ENCODE peak calls at places on chromosomes 5 and 9, in six cellular contexts. N is A172; G is NCI-H1417 treated with DMSO at 0.1 percent for 48 hours; B is thyroid gland; K is stimulated activated naive CD8-positive, alpha-beta T cell treated with anti-CD3 and anti-CD28 coated beads, Interleukin-15, Interleukin-2, amounts not matched to agents 100 U/mL and 50 U/mL, for 24 hours; X is GM03348. R is an unnamed sample.

GRCh38 chr5:177601577-177602457 is 1.9 kb downstream of the B4GALT7 start:
- DNase-seq in G (no peak), B (no peak), K (no peak), X (no peak), N (no peak), R (no peak)

GRCh38 chr9:87322840-87323635 is 174.6 kb upstream of the DAPK1 start:
- DNase-seq in B (no peak), N (no peak), G (no peak), X (peak), K (no peak), R (peak)

GRCh38 chr5:112186401-112186990 is 232.6 kb downstream of the EPB41L4A start:
- DNase-seq in K (no peak), N (peak), G (no peak), B (no peak), X (peak), R (peak)

GRCh38 chr5:133229931-133230664 is 178.3 kb downstream of the HSPA4 start:
- DNase-seq in N (no peak), K (no peak), G (no peak), B (no peak), X (no peak), R (no peak)

GRCh38 chr5:25362799-25363198 is 718.0 kb upstream of the CDH10 start:
- DNase-seq in X (no peak), B (no peak), G (no peak), K (no peak), N (peak), R (no peak)

GRCh38 chr5:58273705-58274104 is 186.2 kb downstream of the PLK2 start:
- DNase-seq in K (no peak), G (no peak), N (no peak), X (no peak), B (no peak), R (no peak)

GRCh38 chr9:106783121-106783520 is 79.8 kb upstream of the ZNF462 start:
- DNase-seq in G (no peak), K (no peak), X (no peak), N (no peak), B (no peak), R (no peak)

GRCh38 chr5:60668715-60669304 is 31.2 kb downstream of the DEPDC1B start:
- DNase-seq in G (no peak), X (peak), N (peak), K (no peak), B (no peak), R (peak)

GRCh38 chr5:59562756-59563389 is 330.7 kb downstream of the PDE4D start:
- DNase-seq in G (no peak), K (peak), B (no peak), X (no peak), N (peak), R (peak)

GRCh38 chr9:93861736-93862358 is 93.3 kb downstream of the BARX1 start:
- DNase-seq in N (no peak), X (no peak), G (no peak), K (no peak), B (no peak), R (no peak)

GRCh38 chr5:65192326-65192725 is 289.4 kb downstream of the ADAMTS6 start:
- DNase-seq in B (no peak), G (no peak), K (no peak), N (no peak), X (no peak), R (no peak)

GRCh38 chr5:157311595-157311994 is 45.7 kb downstream of the CYFIP2 start:
- DNase-seq in G (no peak), B (no peak), K (no peak), N (no peak), X (no peak), R (no peak)

GRCh38 chr5:55903121-55903701 is 52.1 kb downstream of the IL31RA start:
- DNase-seq in X (no peak), G (no peak), N (peak), B (no peak), K (peak), R (no peak)

GRCh38 chr9:34962530-34962929 is 4.4 kb downstream of the PHF24 start:
- DNase-seq in X (no peak), K (no peak), N (no peak), G (no peak), B (no peak), R (no peak)

GRCh38 chr9:91162784-91163440 is 198.8 kb downstream of the AUH start:
- DNase-seq in B (no peak), K (peak), X (no peak), N (peak), G (no peak), R (peak)

GRCh38 chr5:124678478-124678877 is 68.0 kb downstream of the ZNF608 start:
- DNase-seq in G (no peak), B (no peak), N (no peak), K (no peak), X (no peak), R (no peak)

GRCh38 chr5:76099286-76099702 is 16.1 kb downstream of the SV2C start:
- DNase-seq in B (no peak), G (no peak), X (no peak), N (no peak), K (no peak), R (no peak)